ENCODE peak calls at places on chromosome 3, in five cellular contexts. I is left ventricle myocardium inferior; Y is activated effector memory CD4-positive, alpha-beta T cell treated with anti-CD3 and anti-CD28 coated beads, Interleukin-2, amount 50 U/mL, for 16 hours; D is IMR-90; L is AG08396. V is an unnamed sample.

GRCh38 chr3:42900731-42901420 is 5.1 kb upstream of the ZNF662 start:
- DNase-seq in I (no peak), Y (no peak), D (no peak), L (no peak), V (no peak)

GRCh38 chr3:56921573-56922571 is 120.1 kb upstream of the ARHGEF3 start:
- DNase-seq in I (no peak), Y (peak), D (peak), L (peak), V (no peak)

GRCh38 chr3:99776516-99777209 is 41.0 kb upstream of the CMSS1 start:
- DNase-seq in I (no peak), Y (no peak), D (peak), L (no peak), V (no peak)

GRCh38 chr3:137509354-137510045 is 254.6 kb upstream of the SOX14 start:
- DNase-seq in I (no peak), Y (no peak), D (no peak), L (no peak), V (no peak)

GRCh38 chr3:10437272-10437994 is 68.0 kb downstream of the ATP2B2 start:
- DNase-seq in I (no peak), Y (peak), D (peak), L (peak), V (peak)

GRCh38 chr3:132350814-132351213 is 33.6 kb downstream of the ACP3 start:
- DNase-seq in I (no peak), Y (no peak), D (no peak), L (no peak), V (no peak)

GRCh38 chr3:21750831-21751391 is at the start of gene ZNF385D:
- DNase-seq in I (peak), Y (no peak), D (peak), L (peak), V (no peak)

GRCh38 chr3:44419159-44419922 is 58.1 kb downstream of the ZNF445 start:
- DNase-seq in I (no peak), Y (no peak), D (no peak), L (no peak), V (no peak)

GRCh38 chr3:29083607-29084120 is 197.2 kb upstream of the RBMS3 start:
- DNase-seq in I (no peak), Y (no peak), D (no peak), L (no peak), V (no peak)

GRCh38 chr3:141998674-141999290 is 122.3 kb downstream of the ATP1B3 start:
- DNase-seq in I (no peak), Y (no peak), D (peak), L (peak), V (no peak)

GRCh38 chr3:120688121-120688520 is 6.1 kb upstream of the HGD start:
- DNase-seq in I (no peak), Y (no peak), D (peak), L (peak), V (no peak)

GRCh38 chr3:123447416-123447748 is 1.5 kb downstream of the ADCY5 start:
- DNase-seq in I (no peak), Y (no peak), D (no peak), L (no peak), V (no peak)

GRCh38 chr3:170848294-170848917 is 21.6 kb downstream of the RPL22L1 start:
- DNase-seq in I (no peak), Y (no peak), D (peak), L (peak), V (no peak)

GRCh38 chr3:55292360-55292759 is 194.7 kb downstream of the WNT5A start:
- DNase-seq in I (no peak), Y (no peak), D (no peak), L (no peak), V (no peak)

GRCh38 chr3:105401691-105402149 is 35.0 kb downstream of the ALCAM start:
- DNase-seq in I (no peak), Y (no peak), D (peak), L (no peak), V (no peak)

GRCh38 chr3:14451844-14452533 is 49.6 kb downstream of the SLC6A6 start:
- DNase-seq in I (peak), Y (no peak), D (peak), L (peak), V (no peak)

GRCh38 chr3:6189384-6189783 is 671.5 kb upstream of the GRM7 start:
- DNase-seq in I (no peak), Y (no peak), D (no peak), L (no peak), V (no peak)

GRCh38 chr3:71875461-71875947 is 90.6 kb upstream of the PROK2 start:
- DNase-seq in I (peak), Y (peak), D (peak), L (peak), V (peak)

GRCh38 chr3:159634414-159634813 is 354.2 kb upstream of the IL12A start:
- DNase-seq in I (no peak), Y (no peak), D (peak), L (no peak), V (no peak)

GRCh38 chr3:59775106-59775505 is 725.3 kb upstream of the CFAP20DC start:
- DNase-seq in I (no peak), Y (no peak), D (peak), L (peak), V (no peak)

GRCh38 chr3:42068303-42069088 is 22.7 kb upstream of the TRAK1 start:
- DNase-seq in I (no peak), Y (no peak), D (no peak), L (no peak), V (no peak)

GRCh38 chr3:110815008-110815583 is 256.5 kb upstream of the NECTIN3 start:
- DNase-seq in I (no peak), Y (no peak), D (peak), L (peak), V (no peak)

GRCh38 chr3:194212869-194213320 is 76.9 kb downstream of the HES1 start:
- DNase-seq in I (no peak), Y (no peak), D (no peak), L (no peak), V (no peak)

GRCh38 chr3:177618873-177619771 is 421.8 kb upstream of the TBL1XR1 start:
- DNase-seq in I (no peak), Y (no peak), D (peak), L (no peak), V (no peak)

GRCh38 chr3:170309044-170309443 is 48.5 kb upstream of the SKIL start:
- DNase-seq in I (no peak), Y (no peak), D (peak), L (no peak), V (no peak)

GRCh38 chr3:123624302-123624701 is 39.4 kb upstream of the HACD2 start:
- DNase-seq in I (no peak), Y (no peak), D (no peak), L (no peak), V (no peak)

GRCh38 chr3:47265725-47266480 is 16.7 kb downstream of the KIF9 start:
- DNase-seq in I (no peak), Y (peak), D (peak), L (no peak), V (no peak)

GRCh38 chr3:189534546-189534945 is 96.6 kb upstream of the TP63 start:
- DNase-seq in I (no peak), Y (no peak), D (no peak), L (no peak), V (no peak)

V was measured in glomerular endothelial cell.